ENCODE peak calls at places on chromosomes 12 and 14, in six cellular contexts. X is lung, Q is heart right ventricle, O is psoas muscle, S is iPS DF 6.9, N is NT2/D1. W is an unnamed sample. For H3K36me3, the result is how much of the 10 kb centered on the place peaks cover.

GRCh38 chr12:45458854-45459807 is 243.2 kb downstream of the ANO6 start:
- DNase-seq in X (no peak), Q (no peak), O (no peak), S (no peak), N (no peak), W (no peak)

GRCh38 chr14:61120576-61120975 is 139.5 kb downstream of the SLC38A6 start:
- DNase-seq in X (no peak), Q (no peak), O (no peak), S (no peak), N (no peak), W (no peak)

GRCh38 chr12:113465808-113466769 is 5.6 kb downstream of the LHX5 start:
- DNase-seq in X (no peak), Q (no peak), O (no peak), S (no peak), N (no peak), W (no peak)

GRCh38 chr14:35387713-35388579 is 16.6 kb downstream of the NFKBIA start:
- DNase-seq in X (no peak), Q (no peak), O (no peak), S (no peak), N (no peak), W (no peak)

GRCh38 chr12:18632848-18633247 is 105.0 kb downstream of the PLCZ1 start:
- DNase-seq in X (no peak), Q (no peak), O (no peak), S (no peak), N (no peak), W (no peak)

GRCh38 chr12:129928643-129929042 is 24.8 kb upstream of the TMEM132D start:
- DNase-seq in X (no peak), Q (no peak), O (no peak), S (no peak), N (no peak), W (no peak)

GRCh38 chr12:96240656-96241055 is 46.5 kb downstream of the ELK3 start:
- DNase-seq in X (no peak), Q (no peak), O (no peak), S (no peak), N (no peak), W (no peak)

GRCh38 chr12:117189725-117190209 is 503 bp downstream of the FBXO21 start:
- DNase-seq in X (no peak), Q (peak), O (peak), S (no peak), N (no peak), W (peak)

GRCh38 chr12:22755629-22756028 is 130.7 kb downstream of the ETNK1 start:
- DNase-seq in X (no peak), Q (no peak), O (no peak), S (no peak), N (no peak), W (no peak)

GRCh38 chr12:32051511-32052299 is 54.9 kb upstream of the BICD1 start:
- DNase-seq in X (no peak), Q (no peak), O (no peak), S (no peak), N (no peak), W (no peak)

GRCh38 chr14:101225116-101225728 is 321.7 kb upstream of the RTL1 start:
- DNase-seq in X (no peak), Q (no peak), O (no peak), S (no peak), N (no peak), W (no peak)

GRCh38 chr14:72558721-72559120 is 335.2 kb downstream of the DPF3 start:
- DNase-seq in X (no peak), Q (no peak), O (no peak), S (no peak), N (no peak), W (no peak)

GRCh38 chr14:64878775-64879634 is 702 bp downstream of the SPTB start:
- DNase-seq in X (no peak), Q (peak), O (peak), S (no peak), N (no peak), W (no peak)

GRCh38 chr12:102110782-102111181 is 9.1 kb downstream of the NUP37 start:
- DNase-seq in X (no peak), Q (no peak), O (no peak), S (no peak), N (no peak), W (no peak)

GRCh38 chr12:102107970-102108369 is 11.9 kb downstream of the NUP37 start:
- DNase-seq in X (no peak), Q (no peak), O (no peak), S (no peak), N (no peak), W (no peak)

DNA sequence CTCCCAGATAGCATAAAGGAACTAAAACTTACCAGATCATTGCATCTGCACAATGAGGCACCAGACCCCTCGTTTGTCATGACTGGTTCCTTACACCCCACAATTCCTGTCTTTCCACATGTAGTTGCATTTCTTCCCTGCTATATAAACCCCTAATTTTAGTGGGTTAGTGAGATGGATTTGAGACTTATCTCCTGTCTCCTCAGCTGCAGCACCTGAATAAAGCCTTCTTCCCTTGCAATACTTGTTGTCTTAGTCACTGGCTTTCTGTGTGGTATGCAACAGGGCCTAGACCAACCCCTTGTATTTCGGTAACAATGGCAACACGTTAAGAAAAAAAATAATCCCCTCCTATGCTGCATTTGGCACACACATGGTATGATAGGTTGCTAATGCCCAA is 13.0 kb downstream of the NUP37 start:
- DNase-seq in X (no peak), Q (no peak), O (no peak), S (no peak), N (no peak), W (no peak)
- H3K36me3 ChIP-seq in X (under half), Q (under half), O (under half), S (under half), N (half or more), W (under half)

GRCh38 chr14:81192594-81192993 is 28.2 kb downstream of the GTF2A1 start:
- DNase-seq in X (no peak), Q (no peak), O (no peak), S (no peak), N (no peak), W (no peak)

GRCh38 chr14:81187832-81188522 is 32.8 kb downstream of the GTF2A1 start:
- DNase-seq in X (no peak), Q (no peak), O (no peak), S (no peak), N (no peak), W (no peak)
- H3K36me3 ChIP-seq in X (under half), Q (under half), O (under half), S (under half), N (under half), W (under half)

GRCh38 chr14:56959869-56960268 is 149.6 kb upstream of the OTX2 start:
- DNase-seq in X (no peak), Q (no peak), O (no peak), S (no peak), N (no peak), W (no peak)

GRCh38 chr14:56963381-56963780 is 153.1 kb upstream of the OTX2 start:
- DNase-seq in X (no peak), Q (no peak), O (no peak), S (no peak), N (no peak), W (no peak)

GRCh38 chr14:56964885-56965284 is 154.6 kb upstream of the OTX2 start:
- DNase-seq in X (no peak), Q (no peak), O (no peak), S (no peak), N (no peak), W (no peak)

GRCh38 chr14:56962431-56962830 is 152.2 kb upstream of the OTX2 start:
- DNase-seq in X (no peak), Q (no peak), O (no peak), S (no peak), N (no peak), W (no peak)
- H3K36me3 ChIP-seq in X (under half), Q (under half), O (under half), S (under half), N (under half), W (under half)

DNA sequence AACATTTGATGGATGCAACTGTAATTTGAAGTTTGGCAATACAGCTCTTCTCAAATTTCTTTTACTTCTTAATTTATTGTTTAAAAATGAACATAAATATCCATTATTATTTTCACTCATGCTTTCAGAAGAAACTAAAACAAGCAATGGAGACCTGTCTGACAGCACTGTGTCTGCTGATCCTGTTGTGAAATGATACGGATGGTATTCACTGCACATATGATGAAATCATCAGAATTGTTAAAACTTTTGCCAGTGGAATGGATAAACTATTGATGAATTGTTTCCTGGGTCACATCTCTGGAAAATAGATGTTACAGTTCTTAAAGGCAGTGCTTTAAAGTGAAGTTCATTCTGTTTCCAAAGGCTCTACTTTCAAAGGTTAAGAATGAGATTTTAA is 59.2 kb downstream of the WASHC4 start:
- DNase-seq in X (no peak), Q (no peak), O (no peak), S (no peak), N (no peak), W (no peak)
- H3K36me3 ChIP-seq in X (under half), Q (under half), O (under half), S (under half), N (half or more), W (under half)

DNA sequence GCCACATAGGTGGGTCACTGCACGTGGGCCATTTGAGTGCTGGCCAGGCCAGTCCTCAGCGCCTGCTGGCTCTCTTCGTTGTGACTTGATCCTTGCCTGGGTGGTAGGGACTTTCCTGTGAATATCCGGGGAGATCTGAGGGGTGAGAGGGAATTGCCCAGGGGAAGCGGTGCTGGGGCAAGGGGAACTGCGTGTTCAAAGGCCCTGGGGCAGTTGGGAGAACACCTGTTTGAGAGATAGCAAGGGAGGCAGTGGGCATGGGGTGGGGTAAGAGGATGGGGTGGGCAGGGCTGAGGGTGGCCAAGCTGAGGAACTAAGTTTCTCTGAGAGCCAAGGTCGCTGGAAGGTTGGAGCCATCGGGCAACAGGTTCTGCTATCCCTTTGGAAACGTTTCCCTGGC is 25.0 kb downstream of the SETD1B start:
- DNase-seq in X (no peak), Q (no peak), O (no peak), S (no peak), N (no peak), W (no peak)
- H3K36me3 ChIP-seq in X (half or more), Q (under half), O (under half), S (under half), N (half or more), W (under half)

GRCh38 chr12:10617868-10618267 is 4.5 kb upstream of the MAGOHB start:
- DNase-seq in X (no peak), Q (no peak), O (no peak), S (no peak), N (no peak), W (no peak)

GRCh38 chr12:10615532-10615931 is 2.1 kb upstream of the MAGOHB start:
- DNase-seq in X (no peak), Q (no peak), O (no peak), S (no peak), N (no peak), W (no peak)

GRCh38 chr12:10621278-10621677 is 7.9 kb upstream of the MAGOHB start:
- DNase-seq in X (no peak), Q (no peak), O (no peak), S (no peak), N (no peak), W (no peak)

GRCh38 chr12:10620078-10620779 is 6.8 kb upstream of the MAGOHB start:
- DNase-seq in X (no peak), Q (no peak), O (no peak), S (no peak), N (no peak), W (no peak)

DNA sequence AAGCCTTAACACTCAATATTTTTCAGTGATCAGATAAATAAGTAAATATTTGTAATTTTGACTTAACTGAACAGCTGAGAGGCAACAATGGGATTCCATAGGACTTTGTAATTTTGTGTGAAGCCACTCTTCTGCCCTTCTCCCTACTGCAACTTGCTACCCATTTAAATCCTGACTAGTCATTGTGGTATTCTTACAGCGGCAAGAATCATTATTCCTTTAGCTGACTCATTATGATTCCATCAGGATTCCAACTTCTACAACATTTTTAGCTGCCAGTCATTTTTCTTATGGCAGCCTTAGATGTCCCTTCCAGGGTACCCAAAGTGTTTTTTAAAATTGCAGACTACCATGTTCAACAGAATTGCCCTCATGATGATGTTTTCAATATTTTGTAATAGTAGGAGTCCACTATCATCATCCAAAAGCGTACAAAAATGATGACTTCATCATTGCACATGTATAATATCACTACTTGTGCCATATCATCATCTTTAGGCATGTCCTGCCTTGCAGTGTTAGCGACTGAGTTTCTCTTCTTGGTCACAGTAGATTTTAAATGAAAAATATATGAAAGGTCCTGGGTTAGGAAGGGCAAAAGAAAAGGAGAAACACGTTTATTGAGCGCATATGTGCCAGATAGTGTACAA is 5.1 kb upstream of the MAGOHB start:
- DNase-seq in X (no peak), Q (no peak), O (no peak), S (no peak), N (no peak), W (no peak)
- H3K36me3 ChIP-seq in X (under half), Q (under half), O (under half), S (under half), N (under half), W (under half)

GRCh38 chr14:39181693-39182047 is 6.6 kb downstream of the PNN start:
- DNase-seq in X (no peak), Q (no peak), O (no peak), S (no peak), N (no peak), W (no peak)
- H3K36me3 ChIP-seq in X (under half), Q (under half), O (under half), S (under half), N (half or more), W (under half)

GRCh38 chr12:125013816-125014442 is 20.5 kb downstream of the BRI3BP start:
- DNase-seq in X (no peak), Q (no peak), O (no peak), S (no peak), N (no peak), W (no peak)
- H3K36me3 ChIP-seq in X (under half), Q (under half), O (under half), S (under half), N (half or more), W (under half)

W was measured in CD8-positive, alpha-beta memory T cell.